ENCODE peak calls at places on chromosomes 3 and 15, in nine cellular contexts. One of them, this sample, is unnamed.

GRCh38 chr15:64101018-64101417 is 5.2 kb downstream of the SNX1 start:
- DNase-seq in endothelial cell of umbilical vein: no peak
- DNase-seq in HCT116: no peak
- DNase-seq in H1: no peak
- DNase-seq in A549: no peak
- DNase-seq in WTC11: no peak
- DNase-seq in K562: no peak
- DNase-seq in SK-N-SH: no peak
- DNase-seq in GM12878: no peak
- DNase-seq in this sample: peak; percentile 49

GRCh38 chr15:58875343-58875742 is 58.1 kb downstream of the SLTM start:
- DNase-seq in endothelial cell of umbilical vein: no peak
- DNase-seq in HCT116: no peak
- DNase-seq in H1: no peak
- DNase-seq in A549: no peak
- DNase-seq in WTC11: no peak
- DNase-seq in K562: no peak
- DNase-seq in SK-N-SH: no peak
- DNase-seq in GM12878: no peak
- DNase-seq in this sample: no peak

GRCh38 chr15:30791239-30791638 is 112.5 kb upstream of the FAN1 start:
- DNase-seq in endothelial cell of umbilical vein: no peak
- DNase-seq in HCT116: no peak
- DNase-seq in H1: peak; percentile 67
- DNase-seq in A549: peak; percentile 41
- DNase-seq in WTC11: peak; percentile 76
- DNase-seq in K562: peak; percentile 57
- DNase-seq in SK-N-SH: peak; percentile 16
- DNase-seq in GM12878: no peak
- DNase-seq in this sample: peak; percentile 39

GRCh38 chr3:134077649-134078081 is 47.9 kb upstream of the SLCO2A1 start:
- DNase-seq in endothelial cell of umbilical vein: no peak
- DNase-seq in HCT116: no peak
- DNase-seq in H1: peak; percentile 24
- DNase-seq in A549: no peak
- DNase-seq in WTC11: no peak
- DNase-seq in K562: no peak
- DNase-seq in SK-N-SH: peak; percentile 36
- DNase-seq in GM12878: no peak
- DNase-seq in this sample: no peak

GRCh38 chr3:66500575-66501482 is at the start of gene LRIG1:
- DNase-seq in endothelial cell of umbilical vein: peak; percentile 99
- DNase-seq in HCT116: peak; percentile 91
- DNase-seq in H1: peak; percentile 98
- DNase-seq in A549: peak; percentile 95
- DNase-seq in WTC11: peak; percentile 100
- DNase-seq in K562: peak; percentile 94
- DNase-seq in SK-N-SH: peak; percentile 96
- DNase-seq in GM12878: peak; percentile 68
- DNase-seq in this sample: peak; percentile 73

GRCh38 chr3:99128740-99129505 is 227.4 kb upstream of the DCBLD2 start:
- DNase-seq in endothelial cell of umbilical vein: peak; percentile 91
- DNase-seq in HCT116: peak; percentile 79
- DNase-seq in H1: no peak
- DNase-seq in A549: peak; percentile 23
- DNase-seq in WTC11: no peak
- DNase-seq in K562: no peak
- DNase-seq in SK-N-SH: no peak
- DNase-seq in GM12878: no peak
- DNase-seq in this sample: no peak

GRCh38 chr3:129119365-129120100 is 2.1 kb downstream of the RAB43 start:
- DNase-seq in endothelial cell of umbilical vein: peak; percentile 31
- DNase-seq in HCT116: no peak
- DNase-seq in H1: no peak
- DNase-seq in A549: no peak
- DNase-seq in WTC11: no peak
- DNase-seq in K562: peak; percentile 33
- DNase-seq in SK-N-SH: no peak
- DNase-seq in GM12878: no peak
- DNase-seq in this sample: peak; percentile 36

GRCh38 chr15:31024979-31025378 is 33.6 kb upstream of the MTMR10 start:
- DNase-seq in endothelial cell of umbilical vein: peak; percentile 43
- DNase-seq in HCT116: no peak
- DNase-seq in H1: no peak
- DNase-seq in A549: no peak
- DNase-seq in WTC11: no peak
- DNase-seq in K562: no peak
- DNase-seq in SK-N-SH: peak; percentile 42
- DNase-seq in GM12878: no peak
- DNase-seq in this sample: no peak

GRCh38 chr15:90902996-90903732 is at the start of gene MAN2A2:
- DNase-seq in endothelial cell of umbilical vein: peak; percentile 52
- DNase-seq in HCT116: peak; percentile 18
- DNase-seq in H1: peak; percentile 82
- DNase-seq in A549: peak; percentile 38
- DNase-seq in WTC11: peak; percentile 65
- DNase-seq in K562: peak; percentile 82
- DNase-seq in SK-N-SH: peak; percentile 82
- DNase-seq in GM12878: no peak
- DNase-seq in this sample: peak; percentile 92

GRCh38 chr3:140859592-140860336 is 81.9 kb upstream of the SLC25A36 start:
- DNase-seq in endothelial cell of umbilical vein: no peak
- DNase-seq in HCT116: no peak
- DNase-seq in H1: no peak
- DNase-seq in A549: no peak
- DNase-seq in WTC11: no peak
- DNase-seq in K562: no peak
- DNase-seq in SK-N-SH: no peak
- DNase-seq in GM12878: no peak
- DNase-seq in this sample: no peak

GRCh38 chr3:37564518-37564917 is 297.2 kb upstream of the CTDSPL start:
- DNase-seq in endothelial cell of umbilical vein: no peak
- DNase-seq in HCT116: no peak
- DNase-seq in H1: no peak
- DNase-seq in A549: no peak
- DNase-seq in WTC11: no peak
- DNase-seq in K562: no peak
- DNase-seq in SK-N-SH: no peak
- DNase-seq in GM12878: no peak
- DNase-seq in this sample: no peak

GRCh38 chr15:29018406-29018805 is 132.6 kb downstream of the APBA2 start:
- DNase-seq in endothelial cell of umbilical vein: no peak
- DNase-seq in HCT116: no peak
- DNase-seq in H1: peak; percentile 67
- DNase-seq in A549: no peak
- DNase-seq in WTC11: peak; percentile 68
- DNase-seq in K562: no peak
- DNase-seq in SK-N-SH: no peak
- DNase-seq in GM12878: no peak
- DNase-seq in this sample: no peak

GRCh38 chr3:127496256-127496655 is 94.3 kb downstream of the TPRA1 start:
- DNase-seq in endothelial cell of umbilical vein: no peak
- DNase-seq in HCT116: no peak
- DNase-seq in H1: no peak
- DNase-seq in A549: no peak
- DNase-seq in WTC11: no peak
- DNase-seq in K562: no peak
- DNase-seq in SK-N-SH: no peak
- DNase-seq in GM12878: no peak
- DNase-seq in this sample: no peak

GRCh38 chr3:15040844-15041243 is 24.3 kb downstream of the MRPS25 start:
- DNase-seq in endothelial cell of umbilical vein: no peak
- DNase-seq in HCT116: no peak
- DNase-seq in H1: no peak
- DNase-seq in A549: no peak
- DNase-seq in WTC11: no peak
- DNase-seq in K562: peak; percentile 77
- DNase-seq in SK-N-SH: no peak
- DNase-seq in GM12878: no peak
- DNase-seq in this sample: no peak

GRCh38 chr3:43996379-43997301 is 245.0 kb upstream of the TOPAZ1 start:
- DNase-seq in endothelial cell of umbilical vein: peak; percentile 8
- DNase-seq in HCT116: no peak
- DNase-seq in H1: peak; percentile 74
- DNase-seq in A549: peak; percentile 78
- DNase-seq in WTC11: peak; percentile 58
- DNase-seq in K562: no peak
- DNase-seq in SK-N-SH: no peak
- DNase-seq in GM12878: no peak
- DNase-seq in this sample: peak; percentile 11

GRCh38 chr3:94291686-94292085 is 228.8 kb downstream of the NSUN3 start:
- DNase-seq in endothelial cell of umbilical vein: no peak
- DNase-seq in HCT116: no peak
- DNase-seq in H1: no peak
- DNase-seq in A549: no peak
- DNase-seq in WTC11: no peak
- DNase-seq in K562: no peak
- DNase-seq in SK-N-SH: no peak
- DNase-seq in GM12878: no peak
- DNase-seq in this sample: no peak

GRCh38 chr3:187744169-187745151 is 808 bp downstream of the BCL6 start:
- DNase-seq in endothelial cell of umbilical vein: peak; percentile 65
- DNase-seq in HCT116: no peak
- DNase-seq in H1: no peak
- DNase-seq in A549: peak; percentile 20
- DNase-seq in WTC11: peak; percentile 41
- DNase-seq in K562: peak; percentile 59
- DNase-seq in SK-N-SH: peak; percentile 61
- DNase-seq in GM12878: no peak
- DNase-seq in this sample: peak; percentile 46

GRCh38 chr15:73763893-73764292 is 10.7 kb upstream of the INSYN1 start:
- DNase-seq in endothelial cell of umbilical vein: no peak
- DNase-seq in HCT116: no peak
- DNase-seq in H1: no peak
- DNase-seq in A549: no peak
- DNase-seq in WTC11: no peak
- DNase-seq in K562: no peak
- DNase-seq in SK-N-SH: no peak
- DNase-seq in GM12878: no peak
- DNase-seq in this sample: no peak
- TF ChIP-seq MAX in endothelial cell of umbilical vein: no peak
- TF ChIP-seq MAX in HCT116: no peak
- TF ChIP-seq MAX in H1: no peak
- TF ChIP-seq MAX in A549: no peak
- TF ChIP-seq MAX in WTC11: no peak
- TF ChIP-seq MAX in K562: no peak
- TF ChIP-seq MAX in SK-N-SH: no peak
- TF ChIP-seq MAX in GM12878: no peak
- TF ChIP-seq MAX in this sample: no peak

DNA sequence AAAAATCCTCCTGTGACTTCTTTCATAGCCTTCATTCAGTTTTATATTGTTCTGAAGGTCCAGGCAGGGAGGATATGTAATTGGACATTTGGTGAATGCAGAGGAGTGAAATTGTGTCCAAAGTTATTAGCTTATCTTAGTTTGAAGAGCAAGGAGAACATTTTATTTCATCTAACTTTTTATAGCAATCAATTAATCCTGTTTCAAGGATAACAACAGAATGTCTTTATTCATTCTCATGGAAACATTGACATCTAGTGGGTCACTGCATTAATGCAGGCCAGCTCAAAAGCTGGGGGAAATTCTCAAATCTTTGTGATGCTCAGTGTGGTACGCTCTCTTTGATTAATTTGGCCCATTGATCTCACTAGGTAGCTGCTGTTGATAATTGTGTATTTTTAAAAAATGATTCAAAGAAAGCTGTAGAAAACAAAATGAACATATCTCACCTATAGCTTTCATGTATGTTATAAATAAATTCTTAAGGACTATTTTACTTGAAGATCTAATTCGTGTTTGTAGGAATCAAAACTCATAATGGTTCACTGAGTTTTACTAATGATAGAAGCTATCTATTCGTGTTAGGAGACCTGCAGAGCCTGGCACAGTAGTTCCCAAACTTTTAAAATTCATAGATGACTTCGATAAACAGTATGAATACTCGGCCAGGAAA is 150.8 kb upstream of the KCNMB2 start:
- DNase-seq in endothelial cell of umbilical vein: peak; percentile 71
- DNase-seq in HCT116: peak; percentile 3
- DNase-seq in H1: peak; percentile 50
- DNase-seq in A549: peak; percentile 5
- DNase-seq in WTC11: no peak
- DNase-seq in K562: peak; percentile 36
- DNase-seq in SK-N-SH: peak; percentile 52
- DNase-seq in GM12878: no peak
- DNase-seq in this sample: peak; percentile 23
- TF ChIP-seq MAX in endothelial cell of umbilical vein: no peak
- TF ChIP-seq MAX in HCT116: no peak
- TF ChIP-seq MAX in H1: no peak
- TF ChIP-seq MAX in A549: no peak
- TF ChIP-seq MAX in WTC11: no peak
- TF ChIP-seq MAX in K562: no peak
- TF ChIP-seq MAX in SK-N-SH: no peak
- TF ChIP-seq MAX in GM12878: no peak
- TF ChIP-seq MAX in this sample: no peak

GRCh38 chr3:161405836-161406235 is 34.5 kb upstream of the SPTSSB start:
- DNase-seq in endothelial cell of umbilical vein: no peak
- DNase-seq in HCT116: no peak
- DNase-seq in H1: no peak
- DNase-seq in A549: no peak
- DNase-seq in WTC11: no peak
- DNase-seq in K562: no peak
- DNase-seq in SK-N-SH: no peak
- DNase-seq in GM12878: no peak
- DNase-seq in this sample: no peak
- TF ChIP-seq MAX in endothelial cell of umbilical vein: no peak
- TF ChIP-seq MAX in HCT116: no peak
- TF ChIP-seq MAX in H1: no peak
- TF ChIP-seq MAX in A549: no peak
- TF ChIP-seq MAX in WTC11: no peak
- TF ChIP-seq MAX in K562: no peak
- TF ChIP-seq MAX in SK-N-SH: no peak
- TF ChIP-seq MAX in GM12878: no peak
- TF ChIP-seq MAX in this sample: no peak

DNA sequence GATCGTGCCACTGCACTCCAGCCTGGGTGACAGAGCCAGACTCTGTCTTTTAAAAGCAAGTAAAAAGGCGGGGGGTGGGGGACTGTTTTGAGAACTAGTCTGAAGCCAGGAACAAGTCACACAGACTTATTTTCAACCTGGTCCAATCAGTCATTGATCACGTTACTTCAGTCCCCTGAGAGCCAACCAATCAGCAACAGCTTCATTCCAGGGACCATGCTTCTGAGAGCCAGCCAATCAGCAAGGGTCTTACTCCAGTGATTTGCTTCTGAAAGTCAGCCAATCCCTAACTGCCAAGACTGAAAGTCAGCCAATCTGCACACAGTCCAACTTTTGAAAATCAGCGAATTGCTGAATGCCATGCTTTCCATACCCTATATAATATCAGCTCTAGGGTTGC is 48.6 kb upstream of the C15orf39 start:
- DNase-seq in endothelial cell of umbilical vein: peak; percentile 25
- DNase-seq in HCT116: peak; percentile 73
- DNase-seq in H1: no peak
- DNase-seq in A549: peak; percentile 84
- DNase-seq in WTC11: no peak
- DNase-seq in K562: peak; percentile 92
- DNase-seq in SK-N-SH: peak; percentile 42
- DNase-seq in GM12878: no peak
- DNase-seq in this sample: peak; percentile 92
- TF ChIP-seq MAX in endothelial cell of umbilical vein: no peak
- TF ChIP-seq MAX in HCT116: no peak
- TF ChIP-seq MAX in H1: no peak
- TF ChIP-seq MAX in A549: no peak
- TF ChIP-seq MAX in WTC11: no peak
- TF ChIP-seq MAX in K562: no peak
- TF ChIP-seq MAX in SK-N-SH: no peak
- TF ChIP-seq MAX in GM12878: no peak
- TF ChIP-seq MAX in this sample: peak; percentile 71